ENCODE peak calls at places on chromosomes 16 and 17, in six cellular contexts. W is cardiac muscle cell, H is NCI-H510A treated with DMSO at 0.1 percent for 48 hours, S is colonic mucosa, J is cardiac fibroblast, Y is mesenchymal stem cell. N is an unnamed sample.

GRCh38 chr16:56264609-56264972 is 73.3 kb downstream of the GNAO1 start:
- DNase-seq in W (no peak), H (no peak), S (no peak), J (no peak), Y (no peak), N (no peak)

GRCh38 chr17:57762375-57762916 is 17.3 kb upstream of the CCDC182 start:
- DNase-seq in W (no peak), H (no peak), S (no peak), J (no peak), Y (no peak), N (no peak)

GRCh38 chr17:60356947-60357346 is 35.0 kb downstream of the USP32 start:
- DNase-seq in W (no peak), H (no peak), S (no peak), J (peak), Y (peak), N (peak)

GRCh38 chr17:4739122-4740024 is at the start of the genes CXCL16 and ZMYND15:
- DNase-seq in W (peak), H (peak), S (peak), J (peak), Y (peak), N (peak)

GRCh38 chr17:65594585-65594940 is 33.1 kb upstream of the AXIN2 start:
- DNase-seq in W (no peak), H (no peak), S (no peak), J (peak), Y (peak), N (peak)

GRCh38 chr16:56929639-56930038 is 2.3 kb upstream of the HERPUD1 start:
- DNase-seq in W (no peak), H (no peak), S (no peak), J (no peak), Y (no peak), N (no peak)

GRCh38 chr16:10878644-10879498 is 1.9 kb downstream of the CIITA start:
- DNase-seq in W (no peak), H (no peak), S (peak), J (peak), Y (peak), N (no peak)

GRCh38 chr17:31100840-31101239 is 6.1 kb downstream of the NF1 start:
- DNase-seq in W (no peak), H (no peak), S (no peak), J (peak), Y (peak), N (no peak)

GRCh38 chr17:77445908-77446535 is 305.3 kb downstream of the SEC14L1 start:
- DNase-seq in W (no peak), H (no peak), S (peak), J (peak), Y (peak), N (peak)

GRCh38 chr16:49434733-49435132 is 61.1 kb downstream of the C16orf78 start:
- DNase-seq in W (no peak), H (no peak), S (no peak), J (no peak), Y (no peak), N (no peak)

GRCh38 chr16:75065149-75065807 is 51.3 kb downstream of the LDHD start:
- DNase-seq in W (no peak), H (no peak), S (peak), J (no peak), Y (no peak), N (no peak)

GRCh38 chr17:36921131-36921851 is 16.0 kb upstream of the LHX1 start:
- DNase-seq in W (peak), H (no peak), S (no peak), J (peak), Y (peak), N (peak)

GRCh38 chr16:15961060-15961511 is 11.7 kb downstream of the ABCC1 start:
- DNase-seq in W (no peak), H (no peak), S (no peak), J (no peak), Y (no peak), N (no peak)

GRCh38 chr17:74748529-74749261 is at the start of gene NHERF1:
- DNase-seq in W (peak), H (no peak), S (peak), J (peak), Y (peak), N (peak)

GRCh38 chr17:73657473-73658116 is 13.3 kb upstream of the SDK2 start:
- DNase-seq in W (peak), H (peak), S (peak), J (peak), Y (peak), N (peak)